ENCODE peak calls at places on chromosomes 7 and 10, in four cellular contexts. W, C, V and Y are unnamed samples.

GRCh38 chr7:2843711-2844152 is 376 bp downstream of the GNA12 start:
- DNase-seq in W (peak), C (peak), V (no peak), Y (no peak)

GRCh38 chr10:90269699-90270098 is 568.3 kb downstream of the KIF20B start:
- DNase-seq in W (no peak), C (no peak), V (no peak), Y (no peak)

GRCh38 chr10:72487521-72487920 is 132.8 kb upstream of the DNAJB12 start:
- DNase-seq in W (no peak), C (no peak), V (no peak), Y (no peak)

GRCh38 chr10:69801434-69802315 is at the start of gene COL13A1:
- DNase-seq in W (peak), C (peak), V (no peak), Y (peak)

GRCh38 chr7:66359656-66360211 is 154.6 kb downstream of the TPST1 start:
- DNase-seq in W (no peak), C (no peak), V (no peak), Y (no peak)

GRCh38 chr7:92584953-92585352 is 5.2 kb downstream of the FAM133B start:
- DNase-seq in W (no peak), C (no peak), V (peak), Y (no peak)

GRCh38 chr7:116231543-116232401 is 21.4 kb downstream of the TES start:
- DNase-seq in W (peak), C (no peak), V (peak), Y (no peak)

GRCh38 chr10:70664702-70665195 is 7.6 kb upstream of the ADAMTS14 start:
- DNase-seq in W (peak), C (no peak), V (peak), Y (no peak)

GRCh38 chr7:128266891-128267839 is 26.1 kb downstream of the LEP start:
- DNase-seq in W (peak), C (peak), V (peak), Y (peak)

GRCh38 chr7:83015921-83016320 is 146.8 kb downstream of the PCLO start:
- DNase-seq in W (no peak), C (no peak), V (no peak), Y (no peak)

GRCh38 chr7:33444501-33444900 is 315.1 kb downstream of the BBS9 start:
- DNase-seq in W (no peak), C (no peak), V (no peak), Y (no peak)

GRCh38 chr7:33452805-33453502 is 323.6 kb downstream of the BBS9 start:
- DNase-seq in W (no peak), C (no peak), V (peak), Y (no peak)

GRCh38 chr7:33449847-33450246 is 320.5 kb downstream of the BBS9 start:
- DNase-seq in W (no peak), C (no peak), V (no peak), Y (no peak)

GRCh38 chr7:33446551-33446950 is 317.2 kb downstream of the BBS9 start:
- DNase-seq in W (no peak), C (no peak), V (no peak), Y (no peak)

DNA sequence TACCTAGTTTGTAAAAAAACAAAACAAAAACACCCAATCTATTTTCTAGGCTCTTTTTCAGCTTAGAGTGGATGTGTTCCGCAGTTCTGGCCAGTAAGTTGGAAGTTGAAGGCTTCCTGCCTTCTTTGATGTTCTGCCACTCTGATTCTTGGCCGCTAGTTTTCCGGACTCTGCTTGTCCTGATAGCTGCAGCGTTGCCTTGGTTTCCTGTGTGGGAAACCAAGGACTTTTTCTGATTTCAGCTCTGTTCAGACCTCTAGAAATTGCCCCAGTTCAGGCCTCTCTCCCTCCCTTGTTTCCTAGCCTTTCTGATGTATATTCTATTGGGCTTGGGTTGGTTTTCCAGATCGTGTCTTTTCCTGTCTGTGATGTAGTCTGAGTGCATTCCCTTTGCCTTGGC is 318.6 kb downstream of the BBS9 start:
- DNase-seq in W (no peak), C (no peak), V (no peak), Y (no peak)
- TF ChIP-seq ELF4 in W (no peak), C (no peak), V (no peak), Y (no peak)

DNA sequence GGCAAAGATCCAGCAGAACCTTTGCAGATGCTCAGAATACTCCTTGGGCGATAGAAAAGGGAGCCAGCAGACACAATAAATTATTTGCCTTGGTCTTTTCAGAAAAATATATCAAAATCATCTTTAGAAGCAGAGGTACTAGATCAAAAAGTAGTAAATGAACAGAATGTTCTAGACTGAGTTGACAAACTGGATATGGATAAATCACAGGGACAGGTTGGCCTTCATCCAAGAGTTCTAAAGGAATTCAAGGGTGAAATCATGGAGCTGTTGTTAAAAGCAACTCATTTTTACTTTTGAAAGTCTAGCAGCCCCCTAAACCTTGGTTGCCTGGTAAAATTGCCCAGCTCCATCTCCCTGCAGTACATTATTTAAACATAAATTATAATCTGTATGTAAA is 99.1 kb downstream of the PLCE1 start:
- DNase-seq in W (no peak), C (no peak), V (no peak), Y (no peak)
- TF ChIP-seq ELF4 in W (no peak), C (no peak), V (no peak), Y (no peak)

GRCh38 chr10:100208271-100208670 is 21.1 kb downstream of the CHUK start:
- DNase-seq in W (no peak), C (no peak), V (no peak), Y (no peak)
- TF ChIP-seq ELF4 in W (no peak), C (no peak), V (no peak), Y (no peak)

GRCh38 chr7:132158166-132158565 is 418.1 kb downstream of the PLXNA4 start:
- DNase-seq in W (no peak), C (no peak), V (no peak), Y (no peak)
- TF ChIP-seq ELF4 in W (no peak), C (no peak), V (no peak), Y (no peak)